ENCODE peak calls at places on chromosomes 12 and 14, in six cellular contexts. U is mucosa of gallbladder; E is caudate nucleus; O is stimulated activated CD8-positive, alpha-beta memory T cell treated with anti-CD3 and anti-CD28 coated beads, Interleukin-15, amount 100 ng/mL, for 24 hours; P is epithelial cell of prostate; S is esophagus squamous epithelium. B is an unnamed sample.

GRCh38 chr12:26100966-26101744 is 23.7 kb downstream of the BHLHE41 start:
- DNase-seq in U (peak; percentile 87), E (no peak), O (no peak), P (peak; percentile 81), S (no peak), B (no peak)

GRCh38 chr12:106343213-106343509 is 14.4 kb upstream of the POLR3B start:
- DNase-seq in U (no peak), E (no peak), O (no peak), P (no peak), S (no peak), B (no peak)

GRCh38 chr14:23183076-23183475 is 384 bp downstream of the SLC7A8 start:
- DNase-seq in U (no peak), E (no peak), O (no peak), P (no peak), S (no peak), B (no peak)

GRCh38 chr12:120994589-120995337 is 16.4 kb downstream of the HNF1A start:
- DNase-seq in U (no peak), E (no peak), O (no peak), P (no peak), S (no peak), B (no peak)

GRCh38 chr12:14216405-14217294 is 148.8 kb upstream of the ATF7IP start:
- DNase-seq in U (no peak), E (no peak), O (no peak), P (no peak), S (no peak), B (no peak)

GRCh38 chr12:95279835-95280234 is 62.2 kb downstream of the VEZT start:
- DNase-seq in U (no peak), E (no peak), O (no peak), P (no peak), S (no peak), B (no peak)

GRCh38 chr14:30573203-30573814 is 14.4 kb downstream of the G2E3 start:
- DNase-seq in U (peak; percentile 27), E (no peak), O (no peak), P (peak; percentile 34), S (no peak), B (no peak)

GRCh38 chr14:59570122-59570521 is 6.5 kb downstream of the CCDC175 start:
- DNase-seq in U (no peak), E (no peak), O (no peak), P (no peak), S (no peak), B (no peak)

GRCh38 chr12:45732250-45732649 is 2.7 kb downstream of the ARID2 start:
- DNase-seq in U (no peak), E (no peak), O (no peak), P (no peak), S (no peak), B (no peak)

GRCh38 chr12:101557092-101557491 is 37.7 kb upstream of the MYBPC1 start:
- DNase-seq in U (no peak), E (no peak), O (no peak), P (no peak), S (no peak), B (no peak)

GRCh38 chr12:124165695-124166094 is 129.2 kb upstream of the RFLNA start:
- DNase-seq in U (no peak), E (no peak), O (no peak), P (no peak), S (no peak), B (no peak)

GRCh38 chr12:12784911-12785814 is at the start of gene APOLD1:
- DNase-seq in U (no peak), E (no peak), O (no peak), P (no peak), S (no peak), B (no peak)

GRCh38 chr14:62185078-62185477 is 422.9 kb downstream of the SNAPC1 start:
- DNase-seq in U (no peak), E (no peak), O (no peak), P (no peak), S (no peak), B (no peak)

GRCh38 chr12:5480218-5480952 is 48.5 kb downstream of the NTF3 start:
- DNase-seq in U (no peak), E (no peak), O (no peak), P (no peak), S (no peak), B (no peak)

GRCh38 chr14:50396636-50397460 is at the start of gene CDKL1:
- DNase-seq in U (peak; percentile 55), E (peak; percentile 14), O (peak; percentile 12), P (no peak), S (no peak), B (no peak)

B was measured in keratinocyte.